ENCODE peak calls at places on chromosomes 4 and X, in ten cellular contexts. One of them, this sample, is unnamed.

GRCh38 chr4:23171971-23172370 is 479.2 kb downstream of the GBA3 start:
- DNase-seq in activated CD8-positive, alpha-beta memory T cell treated with anti-CD3 and anti-CD28 coated beads for 1 hour: no peak
- DNase-seq in activated B cell treated with CpG ODN at 0.5 μM for 24 hours: no peak
- DNase-seq in esophagus squamous epithelium: no peak
- DNase-seq in HS-5: peak
- DNase-seq in lung microvascular endothelial cell: no peak
- DNase-seq in effector CD4-positive, alpha-beta T cell: no peak
- DNase-seq in posterior cingulate gyrus: no peak
- DNase-seq in fibroblast of mammary gland: peak
- DNase-seq in glutamatergic neuron: no peak
- DNase-seq in this sample: no peak

GRCh38 chr4:64584981-64585557 is 175.8 kb upstream of the TECRL start:
- DNase-seq in activated CD8-positive, alpha-beta memory T cell treated with anti-CD3 and anti-CD28 coated beads for 1 hour: no peak
- DNase-seq in activated B cell treated with CpG ODN at 0.5 μM for 24 hours: no peak
- DNase-seq in esophagus squamous epithelium: no peak
- DNase-seq in HS-5: no peak
- DNase-seq in lung microvascular endothelial cell: peak
- DNase-seq in effector CD4-positive, alpha-beta T cell: no peak
- DNase-seq in posterior cingulate gyrus: no peak
- DNase-seq in fibroblast of mammary gland: peak
- DNase-seq in glutamatergic neuron: no peak
- DNase-seq in this sample: no peak

GRCh38 chrX:386768-387575 is at the start of gene PPP2R3B:
- DNase-seq in activated CD8-positive, alpha-beta memory T cell treated with anti-CD3 and anti-CD28 coated beads for 1 hour: peak
- DNase-seq in activated B cell treated with CpG ODN at 0.5 μM for 24 hours: peak
- DNase-seq in esophagus squamous epithelium: no peak
- DNase-seq in HS-5: peak
- DNase-seq in lung microvascular endothelial cell: peak
- DNase-seq in effector CD4-positive, alpha-beta T cell: peak
- DNase-seq in posterior cingulate gyrus: peak
- DNase-seq in fibroblast of mammary gland: peak
- DNase-seq in glutamatergic neuron: peak
- DNase-seq in this sample: peak

GRCh38 chr4:185693548-185694215 is 118.3 kb downstream of the SORBS2 start:
- DNase-seq in activated CD8-positive, alpha-beta memory T cell treated with anti-CD3 and anti-CD28 coated beads for 1 hour: no peak
- DNase-seq in activated B cell treated with CpG ODN at 0.5 μM for 24 hours: no peak
- DNase-seq in esophagus squamous epithelium: no peak
- DNase-seq in HS-5: no peak
- DNase-seq in lung microvascular endothelial cell: no peak
- DNase-seq in effector CD4-positive, alpha-beta T cell: no peak
- DNase-seq in posterior cingulate gyrus: no peak
- DNase-seq in fibroblast of mammary gland: no peak
- DNase-seq in glutamatergic neuron: no peak
- DNase-seq in this sample: no peak

GRCh38 chr4:88963817-88964216 is 93.2 kb downstream of the FAM13A start:
- DNase-seq in activated CD8-positive, alpha-beta memory T cell treated with anti-CD3 and anti-CD28 coated beads for 1 hour: no peak
- DNase-seq in activated B cell treated with CpG ODN at 0.5 μM for 24 hours: no peak
- DNase-seq in esophagus squamous epithelium: no peak
- DNase-seq in HS-5: peak
- DNase-seq in lung microvascular endothelial cell: no peak
- DNase-seq in effector CD4-positive, alpha-beta T cell: no peak
- DNase-seq in posterior cingulate gyrus: no peak
- DNase-seq in fibroblast of mammary gland: peak
- DNase-seq in glutamatergic neuron: no peak
- DNase-seq in this sample: no peak

GRCh38 chr4:14916554-14917304 is 85.6 kb upstream of the CPEB2 start:
- DNase-seq in activated CD8-positive, alpha-beta memory T cell treated with anti-CD3 and anti-CD28 coated beads for 1 hour: no peak
- DNase-seq in activated B cell treated with CpG ODN at 0.5 μM for 24 hours: no peak
- DNase-seq in esophagus squamous epithelium: no peak
- DNase-seq in HS-5: peak
- DNase-seq in lung microvascular endothelial cell: peak
- DNase-seq in effector CD4-positive, alpha-beta T cell: no peak
- DNase-seq in posterior cingulate gyrus: peak
- DNase-seq in fibroblast of mammary gland: peak
- DNase-seq in glutamatergic neuron: no peak
- DNase-seq in this sample: peak

GRCh38 chr4:157043131-157043530 is 32.8 kb upstream of the GLRB start:
- DNase-seq in activated CD8-positive, alpha-beta memory T cell treated with anti-CD3 and anti-CD28 coated beads for 1 hour: no peak
- DNase-seq in activated B cell treated with CpG ODN at 0.5 μM for 24 hours: no peak
- DNase-seq in esophagus squamous epithelium: no peak
- DNase-seq in HS-5: peak
- DNase-seq in lung microvascular endothelial cell: peak
- DNase-seq in effector CD4-positive, alpha-beta T cell: no peak
- DNase-seq in posterior cingulate gyrus: no peak
- DNase-seq in fibroblast of mammary gland: peak
- DNase-seq in glutamatergic neuron: no peak
- DNase-seq in this sample: no peak

GRCh38 chrX:74551934-74552333 is 62.5 kb downstream of the RLIM start:
- DNase-seq in activated CD8-positive, alpha-beta memory T cell treated with anti-CD3 and anti-CD28 coated beads for 1 hour: no peak
- DNase-seq in activated B cell treated with CpG ODN at 0.5 μM for 24 hours: no peak
- DNase-seq in esophagus squamous epithelium: no peak
- DNase-seq in HS-5: no peak
- DNase-seq in lung microvascular endothelial cell: no peak
- DNase-seq in effector CD4-positive, alpha-beta T cell: no peak
- DNase-seq in posterior cingulate gyrus: no peak
- DNase-seq in fibroblast of mammary gland: no peak
- DNase-seq in glutamatergic neuron: no peak
- DNase-seq in this sample: no peak

GRCh38 chr4:153564630-153565525 is 98.7 kb downstream of the TMEM131L start:
- DNase-seq in activated CD8-positive, alpha-beta memory T cell treated with anti-CD3 and anti-CD28 coated beads for 1 hour: no peak
- DNase-seq in activated B cell treated with CpG ODN at 0.5 μM for 24 hours: no peak
- DNase-seq in esophagus squamous epithelium: no peak
- DNase-seq in HS-5: no peak
- DNase-seq in lung microvascular endothelial cell: no peak
- DNase-seq in effector CD4-positive, alpha-beta T cell: no peak
- DNase-seq in posterior cingulate gyrus: no peak
- DNase-seq in fibroblast of mammary gland: peak
- DNase-seq in glutamatergic neuron: no peak
- DNase-seq in this sample: peak

GRCh38 chr4:108216510-108216909 is 47.8 kb upstream of the LEF1 start:
- DNase-seq in activated CD8-positive, alpha-beta memory T cell treated with anti-CD3 and anti-CD28 coated beads for 1 hour: no peak
- DNase-seq in activated B cell treated with CpG ODN at 0.5 μM for 24 hours: no peak
- DNase-seq in esophagus squamous epithelium: no peak
- DNase-seq in HS-5: no peak
- DNase-seq in lung microvascular endothelial cell: no peak
- DNase-seq in effector CD4-positive, alpha-beta T cell: no peak
- DNase-seq in posterior cingulate gyrus: no peak
- DNase-seq in fibroblast of mammary gland: no peak
- DNase-seq in glutamatergic neuron: no peak
- DNase-seq in this sample: no peak

GRCh38 chrX:48522291-48522690 is 683 bp downstream of the EBP start:
- DNase-seq in activated CD8-positive, alpha-beta memory T cell treated with anti-CD3 and anti-CD28 coated beads for 1 hour: no peak
- DNase-seq in activated B cell treated with CpG ODN at 0.5 μM for 24 hours: no peak
- DNase-seq in esophagus squamous epithelium: no peak
- DNase-seq in HS-5: no peak
- DNase-seq in lung microvascular endothelial cell: no peak
- DNase-seq in effector CD4-positive, alpha-beta T cell: no peak
- DNase-seq in posterior cingulate gyrus: no peak
- DNase-seq in fibroblast of mammary gland: no peak
- DNase-seq in glutamatergic neuron: no peak
- DNase-seq in this sample: no peak

GRCh38 chr4:25795566-25796454 is 67.0 kb downstream of the SEL1L3 start:
- DNase-seq in activated CD8-positive, alpha-beta memory T cell treated with anti-CD3 and anti-CD28 coated beads for 1 hour: no peak
- DNase-seq in activated B cell treated with CpG ODN at 0.5 μM for 24 hours: no peak
- DNase-seq in esophagus squamous epithelium: no peak
- DNase-seq in HS-5: no peak
- DNase-seq in lung microvascular endothelial cell: peak
- DNase-seq in effector CD4-positive, alpha-beta T cell: no peak
- DNase-seq in posterior cingulate gyrus: no peak
- DNase-seq in fibroblast of mammary gland: peak
- DNase-seq in glutamatergic neuron: no peak
- DNase-seq in this sample: peak

GRCh38 chr4:137070614-137071013 is 461.7 kb downstream of the PCDH18 start:
- DNase-seq in activated CD8-positive, alpha-beta memory T cell treated with anti-CD3 and anti-CD28 coated beads for 1 hour: no peak
- DNase-seq in activated B cell treated with CpG ODN at 0.5 μM for 24 hours: no peak
- DNase-seq in esophagus squamous epithelium: no peak
- DNase-seq in HS-5: no peak
- DNase-seq in lung microvascular endothelial cell: no peak
- DNase-seq in effector CD4-positive, alpha-beta T cell: no peak
- DNase-seq in posterior cingulate gyrus: no peak
- DNase-seq in fibroblast of mammary gland: no peak
- DNase-seq in glutamatergic neuron: no peak
- DNase-seq in this sample: no peak

GRCh38 chrX:74902806-74903205 is 22.4 kb downstream of the NEXMIF start:
- DNase-seq in activated CD8-positive, alpha-beta memory T cell treated with anti-CD3 and anti-CD28 coated beads for 1 hour: no peak
- DNase-seq in activated B cell treated with CpG ODN at 0.5 μM for 24 hours: no peak
- DNase-seq in esophagus squamous epithelium: no peak
- DNase-seq in HS-5: no peak
- DNase-seq in lung microvascular endothelial cell: no peak
- DNase-seq in effector CD4-positive, alpha-beta T cell: no peak
- DNase-seq in posterior cingulate gyrus: no peak
- DNase-seq in fibroblast of mammary gland: no peak
- DNase-seq in glutamatergic neuron: no peak
- DNase-seq in this sample: no peak

GRCh38 chr4:169628579-169628978 is 8.2 kb downstream of the CLCN3 start:
- DNase-seq in activated CD8-positive, alpha-beta memory T cell treated with anti-CD3 and anti-CD28 coated beads for 1 hour: no peak
- DNase-seq in activated B cell treated with CpG ODN at 0.5 μM for 24 hours: no peak
- DNase-seq in esophagus squamous epithelium: no peak
- DNase-seq in HS-5: no peak
- DNase-seq in lung microvascular endothelial cell: peak
- DNase-seq in effector CD4-positive, alpha-beta T cell: no peak
- DNase-seq in posterior cingulate gyrus: no peak
- DNase-seq in fibroblast of mammary gland: no peak
- DNase-seq in glutamatergic neuron: no peak
- DNase-seq in this sample: no peak

GRCh38 chrX:55489315-55490009 is at the start of gene USP51:
- DNase-seq in activated CD8-positive, alpha-beta memory T cell treated with anti-CD3 and anti-CD28 coated beads for 1 hour: no peak
- DNase-seq in activated B cell treated with CpG ODN at 0.5 μM for 24 hours: peak
- DNase-seq in esophagus squamous epithelium: no peak
- DNase-seq in HS-5: no peak
- DNase-seq in lung microvascular endothelial cell: peak
- DNase-seq in effector CD4-positive, alpha-beta T cell: no peak
- DNase-seq in posterior cingulate gyrus: peak
- DNase-seq in fibroblast of mammary gland: peak
- DNase-seq in glutamatergic neuron: peak
- DNase-seq in this sample: no peak

GRCh38 chrX:56618250-56618649 is 54.8 kb downstream of the UBQLN2 start:
- DNase-seq in activated CD8-positive, alpha-beta memory T cell treated with anti-CD3 and anti-CD28 coated beads for 1 hour: no peak
- DNase-seq in activated B cell treated with CpG ODN at 0.5 μM for 24 hours: no peak
- DNase-seq in esophagus squamous epithelium: no peak
- DNase-seq in HS-5: no peak
- DNase-seq in lung microvascular endothelial cell: no peak
- DNase-seq in effector CD4-positive, alpha-beta T cell: no peak
- DNase-seq in posterior cingulate gyrus: no peak
- DNase-seq in fibroblast of mammary gland: no peak
- DNase-seq in glutamatergic neuron: no peak
- DNase-seq in this sample: no peak

GRCh38 chrX:30982467-30982866 is 89.4 kb downstream of the FTHL17 start:
- DNase-seq in activated CD8-positive, alpha-beta memory T cell treated with anti-CD3 and anti-CD28 coated beads for 1 hour: no peak
- DNase-seq in activated B cell treated with CpG ODN at 0.5 μM for 24 hours: no peak
- DNase-seq in esophagus squamous epithelium: no peak
- DNase-seq in HS-5: no peak
- DNase-seq in lung microvascular endothelial cell: no peak
- DNase-seq in effector CD4-positive, alpha-beta T cell: no peak
- DNase-seq in posterior cingulate gyrus: no peak
- DNase-seq in fibroblast of mammary gland: no peak
- DNase-seq in glutamatergic neuron: no peak
- DNase-seq in this sample: no peak

GRCh38 chrX:3811331-3812311 is 98.2 kb upstream of the PRKX start:
- DNase-seq in activated CD8-positive, alpha-beta memory T cell treated with anti-CD3 and anti-CD28 coated beads for 1 hour: peak
- DNase-seq in activated B cell treated with CpG ODN at 0.5 μM for 24 hours: no peak
- DNase-seq in esophagus squamous epithelium: no peak
- DNase-seq in HS-5: no peak
- DNase-seq in lung microvascular endothelial cell: peak
- DNase-seq in effector CD4-positive, alpha-beta T cell: peak
- DNase-seq in posterior cingulate gyrus: peak
- DNase-seq in fibroblast of mammary gland: peak
- DNase-seq in glutamatergic neuron: no peak
- DNase-seq in this sample: no peak

GRCh38 chrX:66022742-66023725 is 16.8 kb downstream of the VSIG4 start:
- DNase-seq in activated CD8-positive, alpha-beta memory T cell treated with anti-CD3 and anti-CD28 coated beads for 1 hour: no peak
- DNase-seq in activated B cell treated with CpG ODN at 0.5 μM for 24 hours: no peak
- DNase-seq in esophagus squamous epithelium: no peak
- DNase-seq in HS-5: no peak
- DNase-seq in lung microvascular endothelial cell: no peak
- DNase-seq in effector CD4-positive, alpha-beta T cell: no peak
- DNase-seq in posterior cingulate gyrus: no peak
- DNase-seq in fibroblast of mammary gland: no peak
- DNase-seq in glutamatergic neuron: no peak
- DNase-seq in this sample: no peak

GRCh38 chrX:2696698-2697215 is 5.7 kb downstream of the CD99 start:
- DNase-seq in activated CD8-positive, alpha-beta memory T cell treated with anti-CD3 and anti-CD28 coated beads for 1 hour: no peak
- DNase-seq in activated B cell treated with CpG ODN at 0.5 μM for 24 hours: no peak
- DNase-seq in esophagus squamous epithelium: no peak
- DNase-seq in HS-5: peak
- DNase-seq in lung microvascular endothelial cell: peak
- DNase-seq in effector CD4-positive, alpha-beta T cell: peak
- DNase-seq in posterior cingulate gyrus: no peak
- DNase-seq in fibroblast of mammary gland: peak
- DNase-seq in glutamatergic neuron: no peak
- DNase-seq in this sample: no peak

GRCh38 chrX:123424546-123424945 is 240.5 kb downstream of the GRIA3 start:
- DNase-seq in activated CD8-positive, alpha-beta memory T cell treated with anti-CD3 and anti-CD28 coated beads for 1 hour: no peak
- DNase-seq in activated B cell treated with CpG ODN at 0.5 μM for 24 hours: no peak
- DNase-seq in esophagus squamous epithelium: no peak
- DNase-seq in HS-5: peak
- DNase-seq in lung microvascular endothelial cell: no peak
- DNase-seq in effector CD4-positive, alpha-beta T cell: no peak
- DNase-seq in posterior cingulate gyrus: no peak
- DNase-seq in fibroblast of mammary gland: peak
- DNase-seq in glutamatergic neuron: no peak
- DNase-seq in this sample: peak

GRCh38 chr4:6984611-6985115 is 58.5 kb upstream of the TADA2B start:
- DNase-seq in activated CD8-positive, alpha-beta memory T cell treated with anti-CD3 and anti-CD28 coated beads for 1 hour: no peak
- DNase-seq in activated B cell treated with CpG ODN at 0.5 μM for 24 hours: no peak
- DNase-seq in esophagus squamous epithelium: no peak
- DNase-seq in HS-5: no peak
- DNase-seq in lung microvascular endothelial cell: no peak
- DNase-seq in effector CD4-positive, alpha-beta T cell: no peak
- DNase-seq in posterior cingulate gyrus: no peak
- DNase-seq in fibroblast of mammary gland: no peak
- DNase-seq in glutamatergic neuron: peak
- DNase-seq in this sample: no peak

GRCh38 chr4:84938316-84938715 is 28.2 kb downstream of the WDFY3 start:
- DNase-seq in activated CD8-positive, alpha-beta memory T cell treated with anti-CD3 and anti-CD28 coated beads for 1 hour: no peak
- DNase-seq in activated B cell treated with CpG ODN at 0.5 μM for 24 hours: no peak
- DNase-seq in esophagus squamous epithelium: no peak
- DNase-seq in HS-5: peak
- DNase-seq in lung microvascular endothelial cell: peak
- DNase-seq in effector CD4-positive, alpha-beta T cell: no peak
- DNase-seq in posterior cingulate gyrus: no peak
- DNase-seq in fibroblast of mammary gland: peak
- DNase-seq in glutamatergic neuron: no peak
- DNase-seq in this sample: no peak

GRCh38 chrX:49172280-49172780 is 632 bp downstream of the PLP2 start:
- DNase-seq in activated CD8-positive, alpha-beta memory T cell treated with anti-CD3 and anti-CD28 coated beads for 1 hour: peak
- DNase-seq in activated B cell treated with CpG ODN at 0.5 μM for 24 hours: peak
- DNase-seq in esophagus squamous epithelium: no peak
- DNase-seq in HS-5: no peak
- DNase-seq in lung microvascular endothelial cell: peak
- DNase-seq in effector CD4-positive, alpha-beta T cell: peak
- DNase-seq in posterior cingulate gyrus: no peak
- DNase-seq in fibroblast of mammary gland: peak
- DNase-seq in glutamatergic neuron: no peak
- DNase-seq in this sample: no peak

GRCh38 chr4:137946423-137946822 is 295.7 kb downstream of the SLC7A11 start:
- DNase-seq in activated CD8-positive, alpha-beta memory T cell treated with anti-CD3 and anti-CD28 coated beads for 1 hour: no peak
- DNase-seq in activated B cell treated with CpG ODN at 0.5 μM for 24 hours: no peak
- DNase-seq in esophagus squamous epithelium: no peak
- DNase-seq in HS-5: no peak
- DNase-seq in lung microvascular endothelial cell: no peak
- DNase-seq in effector CD4-positive, alpha-beta T cell: no peak
- DNase-seq in posterior cingulate gyrus: no peak
- DNase-seq in fibroblast of mammary gland: peak
- DNase-seq in glutamatergic neuron: no peak
- DNase-seq in this sample: no peak

GRCh38 chrX:100381613-100382012 is 28.5 kb downstream of the PCDH19 start:
- DNase-seq in activated CD8-positive, alpha-beta memory T cell treated with anti-CD3 and anti-CD28 coated beads for 1 hour: no peak
- DNase-seq in activated B cell treated with CpG ODN at 0.5 μM for 24 hours: no peak
- DNase-seq in esophagus squamous epithelium: no peak
- DNase-seq in HS-5: no peak
- DNase-seq in lung microvascular endothelial cell: no peak
- DNase-seq in effector CD4-positive, alpha-beta T cell: no peak
- DNase-seq in posterior cingulate gyrus: no peak
- DNase-seq in fibroblast of mammary gland: peak
- DNase-seq in glutamatergic neuron: no peak
- DNase-seq in this sample: no peak

GRCh38 chr4:75081561-75081960 is 148.6 kb downstream of the PARM1 start:
- DNase-seq in activated CD8-positive, alpha-beta memory T cell treated with anti-CD3 and anti-CD28 coated beads for 1 hour: no peak
- DNase-seq in activated B cell treated with CpG ODN at 0.5 μM for 24 hours: no peak
- DNase-seq in esophagus squamous epithelium: no peak
- DNase-seq in HS-5: no peak
- DNase-seq in lung microvascular endothelial cell: no peak
- DNase-seq in effector CD4-positive, alpha-beta T cell: no peak
- DNase-seq in posterior cingulate gyrus: no peak
- DNase-seq in fibroblast of mammary gland: no peak
- DNase-seq in glutamatergic neuron: no peak
- DNase-seq in this sample: no peak

This sample was measured in retinal pigment epithelial cell.